ENCODE peak calls at places on chromosomes 3 and 15, in eight cellular contexts. Z is mammary epithelial cell, Y is upper lobe of right lung, L is GM13976, K is dorsolateral prefrontal cortex, E is mucosa of descending colon, P is cardiac muscle cell, S is pancreas. D is an unnamed sample.

GRCh38 chr3:31729082-31729481 is 196.4 kb downstream of the STT3B start:
- DNase-seq in Z (peak), Y (no peak), L (no peak), K (no peak), E (no peak), P (no peak), S (no peak), D (no peak)

GRCh38 chr3:195219351-195220045 is 51.5 kb downstream of the XXYLT1 start:
- DNase-seq in Z (no peak), Y (peak), L (no peak), K (no peak), E (no peak), P (no peak), S (no peak), D (no peak)

GRCh38 chr3:179093807-179094206 is 22.2 kb upstream of the ZMAT3 start:
- DNase-seq in Z (peak), Y (no peak), L (no peak), K (no peak), E (no peak), P (no peak), S (no peak), D (no peak)

GRCh38 chr3:138461246-138461645 is 26.8 kb downstream of the ESYT3 start:
- DNase-seq in Z (peak), Y (peak), L (no peak), K (no peak), E (no peak), P (no peak), S (no peak), D (no peak)

GRCh38 chr3:179615458-179616173 is 11.0 kb downstream of the NDUFB5 start:
- DNase-seq in Z (no peak), Y (no peak), L (no peak), K (no peak), E (no peak), P (peak), S (no peak), D (no peak)

GRCh38 chr3:25663324-25664065 is 1.2 kb downstream of the TOP2B start:
- DNase-seq in Z (peak), Y (no peak), L (peak), K (no peak), E (peak), P (peak), S (no peak), D (peak)

GRCh38 chr3:191238321-191238817 is 39.3 kb downstream of the OSTN start:
- DNase-seq in Z (no peak), Y (no peak), L (no peak), K (no peak), E (no peak), P (peak), S (no peak), D (no peak)

GRCh38 chr3:139797724-139798343 is 120.1 kb upstream of the NMNAT3 start:
- DNase-seq in Z (peak), Y (no peak), L (no peak), K (no peak), E (peak), P (peak), S (peak), D (no peak)

GRCh38 chr3:159239054-159239453 is 437.2 kb downstream of the MFSD1 start:
- DNase-seq in Z (no peak), Y (no peak), L (no peak), K (no peak), E (no peak), P (no peak), S (no peak), D (no peak)

GRCh38 chr3:172084871-172085556 is 45.6 kb downstream of the FNDC3B start:
- DNase-seq in Z (no peak), Y (no peak), L (no peak), K (no peak), E (no peak), P (no peak), S (no peak), D (no peak)

GRCh38 chr3:187367561-187368103 is 553 bp upstream of the RTP4 start:
- DNase-seq in Z (no peak), Y (peak), L (no peak), K (no peak), E (peak), P (no peak), S (no peak), D (no peak)

GRCh38 chr3:143203848-143204247 is 84.3 kb downstream of the CHST2 start:
- DNase-seq in Z (peak), Y (no peak), L (no peak), K (no peak), E (no peak), P (no peak), S (no peak), D (no peak)

GRCh38 chr3:189393598-189393997 is 221.8 kb downstream of the TPRG1 start:
- DNase-seq in Z (peak), Y (no peak), L (no peak), K (no peak), E (peak), P (peak), S (no peak), D (no peak)

GRCh38 chr3:189386739-189387138 is 215.0 kb downstream of the TPRG1 start:
- DNase-seq in Z (no peak), Y (no peak), L (no peak), K (no peak), E (no peak), P (no peak), S (no peak), D (no peak)

GRCh38 chr3:189394599-189395121 is 222.9 kb downstream of the TPRG1 start:
- DNase-seq in Z (no peak), Y (no peak), L (peak), K (no peak), E (no peak), P (no peak), S (no peak), D (no peak)

GRCh38 chr3:189392969-189393368 is 221.2 kb downstream of the TPRG1 start:
- DNase-seq in Z (peak), Y (no peak), L (no peak), K (no peak), E (peak), P (no peak), S (no peak), D (no peak)

GRCh38 chr3:189389346-189389745 is 217.6 kb downstream of the TPRG1 start:
- DNase-seq in Z (peak), Y (no peak), L (no peak), K (no peak), E (no peak), P (peak), S (no peak), D (no peak)
- TF ChIP-seq CTCF in Z (no peak), Y (no peak), L (no peak), K (no peak), E (no peak), P (no peak), S (no peak), D (no peak)

GRCh38 chr15:51602484-51602883 is 20.1 kb downstream of the DMXL2 start:
- DNase-seq in Z (peak), Y (no peak), L (no peak), K (no peak), E (no peak), P (no peak), S (no peak), D (no peak)
- TF ChIP-seq CTCF in Z (no peak), Y (no peak), L (no peak), K (no peak), E (no peak), P (no peak), S (no peak), D (no peak)

GRCh38 chr15:56736881-56737707 is 3.8 kb upstream of the ZNF280D start:
- DNase-seq in Z (no peak), Y (no peak), L (no peak), K (no peak), E (no peak), P (no peak), S (no peak), D (no peak)

GRCh38 chr15:56739474-56739873 is 6.2 kb upstream of the ZNF280D start:
- DNase-seq in Z (no peak), Y (no peak), L (no peak), K (no peak), E (no peak), P (no peak), S (no peak), D (no peak)

GRCh38 chr15:56741541-56741940 is 8.2 kb upstream of the ZNF280D start:
- DNase-seq in Z (no peak), Y (no peak), L (no peak), K (no peak), E (no peak), P (no peak), S (no peak), D (no peak)

GRCh38 chr15:56737791-56738190 is 4.5 kb upstream of the ZNF280D start:
- DNase-seq in Z (no peak), Y (no peak), L (no peak), K (no peak), E (no peak), P (no peak), S (no peak), D (no peak)

DNA sequence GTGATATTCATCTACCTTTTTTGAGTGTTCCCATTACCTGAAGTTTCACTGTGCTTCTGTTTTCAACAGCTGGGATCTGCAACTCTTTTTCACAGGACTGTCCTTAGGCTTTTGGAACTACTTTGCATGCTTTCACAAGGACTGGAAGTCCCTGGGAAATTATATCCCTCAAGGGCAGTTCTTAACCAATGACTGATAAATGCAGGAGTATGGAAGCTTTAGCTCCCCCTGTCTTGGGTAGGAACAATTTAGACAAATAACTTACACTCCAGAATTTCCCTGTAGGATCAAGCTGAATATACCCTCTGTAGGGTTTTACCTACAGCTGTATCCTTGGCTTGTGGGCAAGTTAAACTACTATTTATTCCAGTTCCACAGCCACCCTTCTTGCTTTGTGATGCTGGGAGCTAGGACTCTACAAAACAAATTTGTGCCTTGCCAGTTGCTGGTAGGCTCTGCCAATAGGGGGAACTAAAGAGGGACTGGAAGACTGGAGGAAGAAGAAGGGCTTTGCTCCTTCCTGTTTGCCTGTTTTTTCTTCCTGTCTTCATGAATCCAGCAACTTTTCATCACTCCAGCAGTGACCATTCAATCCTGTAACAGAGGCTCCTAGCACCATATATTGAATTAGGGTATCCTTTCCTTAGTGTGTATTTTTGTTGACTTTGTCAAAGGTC is 6.8 kb upstream of the ZNF280D start:
- DNase-seq in Z (peak), Y (no peak), L (no peak), K (no peak), E (no peak), P (no peak), S (no peak), D (no peak)
- TF ChIP-seq CTCF in Z (peak), Y (peak), L (peak), K (no peak), E (no peak), P (no peak), S (no peak), D (no peak)

GRCh38 chr15:101256756-101257155 is 4.9 kb upstream of the CHSY1 start:
- DNase-seq in Z (no peak), Y (no peak), L (no peak), K (no peak), E (no peak), P (no peak), S (no peak), D (no peak)
- TF ChIP-seq CTCF in Z (peak), Y (peak), L (peak), K (no peak), E (peak), P (peak), S (no peak), D (no peak)

GRCh38 chr3:44076221-44076829 is 165.4 kb upstream of the TOPAZ1 start:
- DNase-seq in Z (no peak), Y (no peak), L (no peak), K (no peak), E (no peak), P (no peak), S (no peak), D (no peak)
- TF ChIP-seq CTCF in Z (no peak), Y (no peak), L (no peak), K (no peak), E (no peak), P (no peak), S (no peak), D (no peak)

GRCh38 chr3:81643721-81644120 is 117.7 kb downstream of the GBE1 start:
- DNase-seq in Z (no peak), Y (no peak), L (no peak), K (no peak), E (peak), P (peak), S (no peak), D (no peak)
- TF ChIP-seq CTCF in Z (peak), Y (peak), L (no peak), K (no peak), E (no peak), P (peak), S (no peak), D (no peak)

GRCh38 chr15:84834227-84834955 is 17.2 kb downstream of the ALPK3 start:
- DNase-seq in Z (no peak), Y (no peak), L (no peak), K (no peak), E (no peak), P (no peak), S (no peak), D (no peak)

GRCh38 chr15:84833447-84833846 is 16.3 kb downstream of the ALPK3 start:
- DNase-seq in Z (peak), Y (no peak), L (no peak), K (no peak), E (no peak), P (peak), S (no peak), D (no peak)

GRCh38 chr15:84835661-84836384 is 18.7 kb downstream of the ALPK3 start:
- DNase-seq in Z (no peak), Y (no peak), L (no peak), K (no peak), E (no peak), P (no peak), S (no peak), D (no peak)

GRCh38 chr15:84836859-84837258 is 19.7 kb downstream of the ALPK3 start:
- DNase-seq in Z (no peak), Y (no peak), L (no peak), K (no peak), E (no peak), P (no peak), S (no peak), D (no peak)

DNA sequence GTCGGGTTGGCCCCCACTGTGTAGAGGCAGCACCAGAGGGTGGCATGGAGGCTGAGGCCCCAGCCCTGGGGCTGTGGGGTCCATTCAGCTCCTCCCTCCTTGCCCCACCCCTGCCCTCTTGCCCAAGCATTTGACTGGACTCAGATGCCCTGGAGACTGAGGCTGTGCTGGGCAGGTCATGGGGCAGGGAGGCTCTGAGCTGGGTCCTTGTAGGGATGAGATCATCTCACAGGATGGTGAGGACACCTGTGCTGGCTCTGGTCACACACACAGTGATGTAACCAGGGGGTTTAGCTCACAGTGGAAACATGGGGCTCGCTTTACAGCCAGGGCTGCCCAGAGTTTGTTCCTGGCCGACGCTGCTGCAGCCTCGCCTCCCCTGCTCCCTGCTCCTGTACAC is 17.8 kb downstream of the ALPK3 start:
- DNase-seq in Z (no peak), Y (no peak), L (no peak), K (no peak), E (no peak), P (no peak), S (no peak), D (no peak)
- TF ChIP-seq CTCF in Z (no peak), Y (no peak), L (no peak), K (no peak), E (no peak), P (no peak), S (no peak), D (no peak)

D was measured in glutamatergic neuron.